ENCODE peak calls at places on chromosomes 3 and 15, in six cellular contexts. T is activated CD4-positive, alpha-beta T cell treated with anti-CD3 and anti-CD28 coated beads, Interleukin-2, amount 50 U/mL, for 24 hours; U is left colon; N is AG04450; F is fibroblast of the conjunctiva; A is cardiac muscle cell. G is an unnamed sample.

GRCh38 chr15:45573961-45574629 is 13.1 kb upstream of the BLOC1S6 start:
- DNase-seq in T (no peak), U (no peak), N (no peak), F (no peak), A (peak; percentile 6), G (no peak)

GRCh38 chr15:84794148-84794547 is 23.0 kb upstream of the ALPK3 start:
- DNase-seq in T (no peak), U (no peak), N (no peak), F (no peak), A (no peak), G (no peak)

GRCh38 chr3:38717603-38718240 is 68.2 kb upstream of the SCN5A start:
- DNase-seq in T (no peak), U (no peak), N (no peak), F (no peak), A (no peak), G (no peak)

GRCh38 chr15:22810033-22810734 is 23.7 kb downstream of the NIPA1 start:
- DNase-seq in T (no peak), U (no peak), N (no peak), F (no peak), A (no peak), G (no peak)

GRCh38 chr15:101326462-101327146 is 31.6 kb upstream of the SNRPA1 start:
- DNase-seq in T (no peak), U (no peak), N (no peak), F (no peak), A (no peak), G (no peak)

GRCh38 chr3:197317250-197317963 is 19.0 kb upstream of the DLG1 start:
- DNase-seq in T (no peak), U (no peak), N (no peak), F (peak; percentile 90), A (peak; percentile 93), G (peak; percentile 89)

GRCh38 chr3:86996261-86996955 is 5.5 kb upstream of the VGLL3 start:
- DNase-seq in T (no peak), U (no peak), N (no peak), F (no peak), A (peak; percentile 79), G (no peak)

GRCh38 chr3:42056840-42057239 is 34.3 kb upstream of the TRAK1 start:
- DNase-seq in T (no peak), U (no peak), N (no peak), F (no peak), A (no peak), G (no peak)

GRCh38 chr3:13111874-13112520 is 38.8 kb upstream of the IQSEC1 start:
- DNase-seq in T (no peak), U (peak; percentile 67), N (no peak), F (no peak), A (no peak), G (no peak)

GRCh38 chr3:184155644-184156521 is 706 bp downstream of the DVL3 start:
- DNase-seq in T (peak; percentile 16), U (no peak), N (no peak), F (no peak), A (no peak), G (no peak)

GRCh38 chr3:168384990-168385389 is 289.3 kb upstream of the GOLIM4 start:
- DNase-seq in T (no peak), U (no peak), N (no peak), F (no peak), A (no peak), G (no peak)